ENCODE peak calls at places on chromosomes 6 and 20, in four cellular contexts. One of them, this sample, is unnamed.

GRCh38 chr6:135006386-135006914 is 48.2 kb downstream of the HBS1L start:
- DNase-seq in heart right ventricle: no peak
- DNase-seq in GM13976: no peak
- DNase-seq in WTC11: no peak
- DNase-seq in this sample: no peak

GRCh38 chr6:3751019-3751729 is at the start of gene PXDC1:
- DNase-seq in heart right ventricle: no peak
- DNase-seq in GM13976: peak; percentile 52
- DNase-seq in WTC11: peak; percentile 39
- DNase-seq in this sample: peak; percentile 24

GRCh38 chr6:35202066-35202546 is 11.7 kb upstream of the SCUBE3 start:
- DNase-seq in heart right ventricle: peak; percentile 29
- DNase-seq in GM13976: no peak
- DNase-seq in WTC11: no peak
- DNase-seq in this sample: no peak

GRCh38 chr20:17859616-17860232 is 108.9 kb downstream of the SNX5 start:
- DNase-seq in heart right ventricle: peak; percentile 56
- DNase-seq in GM13976: peak; percentile 73
- DNase-seq in WTC11: peak; percentile 40
- DNase-seq in this sample: peak; percentile 35

GRCh38 chr20:43916073-43916874 is 1.6 kb downstream of the TOX2 start:
- DNase-seq in heart right ventricle: no peak
- DNase-seq in GM13976: no peak
- DNase-seq in WTC11: peak; percentile 31
- DNase-seq in this sample: no peak

GRCh38 chr6:68761985-68762384 is 126.9 kb downstream of the ADGRB3 start:
- DNase-seq in heart right ventricle: no peak
- DNase-seq in GM13976: no peak
- DNase-seq in WTC11: no peak
- DNase-seq in this sample: no peak

GRCh38 chr6:82906489-82906888 is 159.2 kb downstream of the UBE3D start:
- DNase-seq in heart right ventricle: no peak
- DNase-seq in GM13976: no peak
- DNase-seq in WTC11: no peak
- DNase-seq in this sample: no peak

GRCh38 chr20:53568351-53568750 is 25.3 kb downstream of the ZNF217 start:
- DNase-seq in heart right ventricle: no peak
- DNase-seq in GM13976: no peak
- DNase-seq in WTC11: no peak
- DNase-seq in this sample: no peak

GRCh38 chr6:150514806-150515362 is 84.8 kb upstream of the PLEKHG1 start:
- DNase-seq in heart right ventricle: no peak
- DNase-seq in GM13976: no peak
- DNase-seq in WTC11: no peak
- DNase-seq in this sample: no peak

GRCh38 chr6:100260584-100260983 is 204.1 kb downstream of the SIM1 start:
- DNase-seq in heart right ventricle: no peak
- DNase-seq in GM13976: no peak
- DNase-seq in WTC11: no peak
- DNase-seq in this sample: no peak

GRCh38 chr6:157224957-157225574 is 98.3 kb downstream of the TMEM242 start:
- DNase-seq in heart right ventricle: no peak
- DNase-seq in GM13976: no peak
- DNase-seq in WTC11: no peak
- DNase-seq in this sample: no peak

GRCh38 chr6:33875141-33875581 is 71.4 kb upstream of the MLN start:
- DNase-seq in heart right ventricle: no peak
- DNase-seq in GM13976: no peak
- DNase-seq in WTC11: no peak
- DNase-seq in this sample: no peak

GRCh38 chr6:1773697-1774096 is 164.0 kb downstream of the FOXC1 start:
- DNase-seq in heart right ventricle: no peak
- DNase-seq in GM13976: no peak
- DNase-seq in WTC11: no peak
- DNase-seq in this sample: no peak

GRCh38 chr6:135014353-135014832 is 40.2 kb downstream of the HBS1L start:
- DNase-seq in heart right ventricle: no peak
- DNase-seq in GM13976: peak; percentile 49
- DNase-seq in WTC11: no peak
- DNase-seq in this sample: no peak

GRCh38 chr6:32944265-32944664 is 3.4 kb upstream of the HLA-DMB start:
- DNase-seq in heart right ventricle: no peak
- DNase-seq in GM13976: peak; percentile 53
- DNase-seq in WTC11: no peak
- DNase-seq in this sample: no peak

GRCh38 chr6:30411515-30412207 is 66.7 kb downstream of the RPP21 start:
- DNase-seq in heart right ventricle: peak; percentile 32
- DNase-seq in GM13976: no peak
- DNase-seq in WTC11: peak; percentile 80
- DNase-seq in this sample: peak; percentile 49

GRCh38 chr20:17556842-17557674 is 12.8 kb upstream of the DSTN start:
- DNase-seq in heart right ventricle: peak; percentile 70
- DNase-seq in GM13976: no peak
- DNase-seq in WTC11: no peak
- DNase-seq in this sample: no peak

GRCh38 chr6:7529141-7529540 is 12.3 kb upstream of the DSP start:
- DNase-seq in heart right ventricle: no peak
- DNase-seq in GM13976: no peak
- DNase-seq in WTC11: no peak
- DNase-seq in this sample: no peak

GRCh38 chr6:19209202-19209601 is 628.0 kb upstream of the ID4 start:
- DNase-seq in heart right ventricle: no peak
- DNase-seq in GM13976: no peak
- DNase-seq in WTC11: no peak
- DNase-seq in this sample: no peak

GRCh38 chr6:100549406-100550167 is 84.9 kb upstream of the SIM1 start:
- DNase-seq in heart right ventricle: no peak
- DNase-seq in GM13976: no peak
- DNase-seq in WTC11: no peak
- DNase-seq in this sample: no peak

GRCh38 chr20:61127311-61128044 is 124.6 kb upstream of the CDH4 start:
- DNase-seq in heart right ventricle: no peak
- DNase-seq in GM13976: no peak
- DNase-seq in WTC11: no peak
- DNase-seq in this sample: no peak

GRCh38 chr20:47926731-47927130 is 141.4 kb upstream of the SULF2 start:
- DNase-seq in heart right ventricle: no peak
- DNase-seq in GM13976: no peak
- DNase-seq in WTC11: no peak
- DNase-seq in this sample: no peak

GRCh38 chr6:108434222-108434621 is 126.5 kb upstream of the FOXO3 start:
- DNase-seq in heart right ventricle: no peak
- DNase-seq in GM13976: no peak
- DNase-seq in WTC11: no peak
- DNase-seq in this sample: no peak

GRCh38 chr20:24664266-24664986 is 195.0 kb downstream of the SYNDIG1 start:
- DNase-seq in heart right ventricle: no peak
- DNase-seq in GM13976: no peak
- DNase-seq in WTC11: no peak
- DNase-seq in this sample: no peak

GRCh38 chr20:21564127-21564773 is 50.4 kb upstream of the NKX2-2 start:
- DNase-seq in heart right ventricle: no peak
- DNase-seq in GM13976: no peak
- DNase-seq in WTC11: no peak
- DNase-seq in this sample: no peak

GRCh38 chr6:25975909-25976560 is 13.4 kb downstream of the TRIM38 start:
- DNase-seq in heart right ventricle: no peak
- DNase-seq in GM13976: no peak
- DNase-seq in WTC11: no peak
- DNase-seq in this sample: no peak

GRCh38 chr6:52726741-52727535 is 36.3 kb downstream of the GSTA2 start:
- DNase-seq in heart right ventricle: no peak
- DNase-seq in GM13976: no peak
- DNase-seq in WTC11: no peak
- DNase-seq in this sample: no peak

GRCh38 chr6:93721386-93722048 is 302.2 kb upstream of the EPHA7 start:
- DNase-seq in heart right ventricle: no peak
- DNase-seq in GM13976: no peak
- DNase-seq in WTC11: peak; percentile 38
- DNase-seq in this sample: no peak

GRCh38 chr6:31057426-31058003 is 47.2 kb downstream of the MUC22 start:
- DNase-seq in heart right ventricle: no peak
- DNase-seq in GM13976: no peak
- DNase-seq in WTC11: no peak
- DNase-seq in this sample: no peak

GRCh38 chr6:155909710-155910109 is 454.1 kb upstream of the NOX3 start:
- DNase-seq in heart right ventricle: no peak
- DNase-seq in GM13976: no peak
- DNase-seq in WTC11: peak; percentile 16
- DNase-seq in this sample: no peak

DNA sequence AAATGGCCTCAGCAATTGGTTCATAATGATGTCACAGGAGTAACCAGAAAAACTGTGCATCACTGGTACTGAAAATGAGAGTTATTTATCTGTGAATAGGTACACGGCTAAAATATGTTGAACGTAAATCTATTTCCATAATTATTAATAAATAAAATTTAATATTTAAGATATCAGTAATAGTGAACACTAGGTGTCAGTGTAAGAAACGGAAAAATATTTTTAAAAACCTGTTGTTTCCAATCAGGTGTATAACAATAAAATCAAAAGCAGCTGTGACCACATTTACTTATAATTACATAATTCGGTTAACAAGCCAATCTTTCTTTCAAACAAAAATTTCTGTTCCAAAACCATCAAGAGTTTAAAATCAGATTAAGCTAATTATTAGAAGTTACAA is 241.4 kb upstream of the RUNX2 start:
- DNase-seq in heart right ventricle: no peak
- DNase-seq in GM13976: no peak
- DNase-seq in WTC11: no peak
- DNase-seq in this sample: no peak
- TF ChIP-seq CTCF in heart right ventricle: no peak
- TF ChIP-seq CTCF in GM13976: no peak
- TF ChIP-seq CTCF in WTC11: no peak
- TF ChIP-seq CTCF in this sample: no peak

GRCh38 chr6:131597448-131597847 is 24.4 kb downstream of the ARG1 start:
- DNase-seq in heart right ventricle: no peak
- DNase-seq in GM13976: no peak
- DNase-seq in WTC11: no peak
- DNase-seq in this sample: no peak
- TF ChIP-seq CTCF in heart right ventricle: peak; percentile 43
- TF ChIP-seq CTCF in GM13976: no peak
- TF ChIP-seq CTCF in WTC11: peak; percentile 11
- TF ChIP-seq CTCF in this sample: peak; percentile 33

DNA sequence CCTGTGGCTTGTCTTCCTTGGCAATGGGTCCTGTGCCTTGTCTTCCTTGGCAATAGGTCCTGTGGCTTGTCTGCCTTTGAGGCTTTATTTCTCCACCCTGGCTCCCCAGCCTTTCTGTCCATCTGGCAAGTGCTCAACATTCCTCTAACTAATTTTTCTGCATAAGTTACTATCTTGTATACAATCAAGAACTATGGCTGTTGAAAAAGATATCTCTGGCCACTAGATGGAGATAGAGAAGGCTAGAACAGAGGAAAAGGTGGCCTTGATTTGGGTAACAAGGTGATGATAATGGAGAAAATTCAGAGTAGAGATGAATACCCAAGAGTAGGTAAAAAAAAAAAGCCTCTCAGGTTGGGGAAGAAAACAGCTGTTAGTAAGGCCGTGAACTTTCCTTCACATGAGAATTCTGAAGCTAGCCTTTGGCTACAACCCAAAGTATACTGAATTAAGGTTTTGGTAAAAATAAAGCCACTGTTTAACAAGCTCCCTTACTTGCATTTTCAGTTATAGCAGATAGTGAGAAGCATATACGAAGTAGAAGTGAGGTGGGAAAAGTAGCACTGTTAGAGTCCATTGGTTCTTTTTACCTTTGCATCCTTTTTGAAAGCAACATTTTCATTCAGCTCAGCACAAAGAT is 505.0 kb downstream of the DOK5 start:
- DNase-seq in heart right ventricle: no peak
- DNase-seq in GM13976: no peak
- DNase-seq in WTC11: no peak
- DNase-seq in this sample: no peak
- TF ChIP-seq CTCF in heart right ventricle: peak; percentile 28
- TF ChIP-seq CTCF in GM13976: no peak
- TF ChIP-seq CTCF in WTC11: no peak
- TF ChIP-seq CTCF in this sample: no peak

DNA sequence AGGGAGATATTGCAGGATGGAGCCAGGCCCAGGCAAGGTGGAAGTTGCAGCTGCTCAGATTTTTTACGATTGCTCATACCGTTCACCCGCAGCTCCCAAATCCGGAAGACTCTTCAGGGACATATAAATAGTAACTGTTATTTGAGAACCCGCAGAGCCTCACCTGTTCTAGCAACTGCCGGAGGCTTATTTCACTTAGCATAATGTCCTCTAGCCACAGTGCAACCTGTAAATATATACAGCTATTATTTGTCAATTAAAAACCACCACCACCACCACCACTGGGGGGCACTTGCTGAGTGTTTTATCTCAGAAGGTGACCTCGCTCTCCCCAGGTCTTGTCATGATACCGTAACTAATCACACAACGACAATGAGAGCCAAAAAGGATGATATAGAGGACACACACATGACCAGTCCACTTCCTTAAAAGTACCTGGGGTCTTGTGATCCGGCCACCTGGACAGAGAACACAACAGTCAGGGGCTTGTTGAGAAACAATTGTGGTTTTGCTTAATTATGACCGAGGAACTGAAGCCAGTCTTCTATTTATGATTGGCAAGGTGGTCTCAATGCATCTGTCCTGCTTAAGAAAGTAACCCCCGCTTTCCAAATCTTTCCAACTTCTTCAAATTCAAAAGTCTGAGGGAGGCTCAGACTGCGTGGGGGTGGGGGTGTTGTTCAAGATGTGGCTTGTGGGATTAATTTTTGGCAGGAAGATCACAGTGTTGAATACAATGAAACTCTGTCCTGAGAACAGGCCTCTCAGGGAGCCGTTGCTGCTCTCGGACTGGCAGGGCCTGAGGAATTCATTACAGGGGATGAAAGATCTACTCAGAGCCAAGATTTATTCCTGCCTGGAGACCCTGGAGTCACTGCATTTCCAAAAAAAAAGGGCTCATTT is 107.7 kb upstream of the PRND start:
- DNase-seq in heart right ventricle: peak; percentile 52
- DNase-seq in GM13976: peak; percentile 57
- DNase-seq in WTC11: peak; percentile 67
- DNase-seq in this sample: peak; percentile 60
- TF ChIP-seq CTCF in heart right ventricle: peak; percentile 49
- TF ChIP-seq CTCF in GM13976: peak; percentile 28
- TF ChIP-seq CTCF in WTC11: peak; percentile 30
- TF ChIP-seq CTCF in this sample: peak; percentile 62

GRCh38 chr6:118263929-118264486 is 284.1 kb upstream of the PLN start:
- DNase-seq in heart right ventricle: no peak
- DNase-seq in GM13976: peak; percentile 16
- DNase-seq in WTC11: peak; percentile 47
- DNase-seq in this sample: no peak
- TF ChIP-seq CTCF in heart right ventricle: peak; percentile 49
- TF ChIP-seq CTCF in GM13976: peak; percentile 21
- TF ChIP-seq CTCF in WTC11: no peak
- TF ChIP-seq CTCF in this sample: no peak